ENCODE peak calls at places on chromosomes 11 and 22, in nine cellular contexts. O is left ventricle myocardium inferior; F is right atrium auricular region; N is fibroblast of lung; Y is CD4-positive, CD25-positive, alpha-beta regulatory T cell; C is Caco-2; M is CD8-positive, alpha-beta T cell; Q is left lung; W is adrenal gland. V is an unnamed sample. For H3K27me3, the result is how much of the 10 kb centered on the place peaks cover.

GRCh38 chr11:96752221-96752620 is 362.4 kb downstream of the JRKL start:
- DNase-seq in O (no peak), F (no peak), N (no peak), Y (no peak), C (no peak), M (no peak), Q (no peak), W (no peak), V (no peak)

GRCh38 chr11:34680206-34680605 is 59.3 kb downstream of the EHF start:
- DNase-seq in O (no peak), F (no peak), N (peak), Y (no peak), C (no peak), M (no peak), Q (no peak), W (no peak), V (no peak)

GRCh38 chr11:85663080-85663729 is 1.7 kb downstream of the CREBZF start:
- DNase-seq in O (no peak), F (no peak), N (peak), Y (no peak), C (no peak), M (no peak), Q (no peak), W (no peak), V (no peak)

GRCh38 chr22:41001722-41002122 is 50.5 kb downstream of the RBX1 start:
- DNase-seq in O (no peak), F (no peak), N (peak), Y (no peak), C (peak), M (no peak), Q (no peak), W (no peak), V (peak)

GRCh38 chr22:41446057-41446501 is 522 bp downstream of the TOB2 start:
- DNase-seq in O (peak), F (no peak), N (no peak), Y (no peak), C (no peak), M (no peak), Q (peak), W (peak), V (no peak)

GRCh38 chr11:80727315-80727714 is 1286.5 kb upstream of the TENM4 start:
- DNase-seq in O (no peak), F (no peak), N (peak), Y (no peak), C (peak), M (no peak), Q (no peak), W (no peak), V (no peak)

GRCh38 chr22:42926034-42926433 is 69.0 kb upstream of the ARFGAP3 start:
- DNase-seq in O (no peak), F (no peak), N (no peak), Y (no peak), C (no peak), M (no peak), Q (no peak), W (no peak), V (no peak)

GRCh38 chr22:36753120-36753802 is 22.7 kb downstream of the IFT27 start:
- DNase-seq in O (no peak), F (no peak), N (no peak), Y (no peak), C (peak), M (no peak), Q (no peak), W (no peak), V (no peak)

GRCh38 chr11:70717961-70718595 is 319.7 kb downstream of the CTTN start:
- DNase-seq in O (no peak), F (no peak), N (no peak), Y (no peak), C (no peak), M (no peak), Q (peak), W (peak), V (no peak)

GRCh38 chr22:25759825-25760231 is 17.8 kb downstream of the MYO18B start:
- DNase-seq in O (no peak), F (no peak), N (peak), Y (no peak), C (peak), M (no peak), Q (no peak), W (no peak), V (peak)

GRCh38 chr11:2762451-2762850 is 62.7 kb upstream of the KCNQ1OT1 start:
- DNase-seq in O (no peak), F (peak), N (no peak), Y (no peak), C (no peak), M (no peak), Q (no peak), W (no peak), V (no peak)

GRCh38 chr11:18844753-18845367 is 53.3 kb upstream of the PTPN5 start:
- DNase-seq in O (no peak), F (no peak), N (peak), Y (no peak), C (peak), M (no peak), Q (no peak), W (no peak), V (no peak)

GRCh38 chr11:70669871-70670683 is 271.7 kb downstream of the CTTN start:
- DNase-seq in O (no peak), F (no peak), N (no peak), Y (no peak), C (no peak), M (no peak), Q (no peak), W (no peak), V (no peak)

GRCh38 chr11:46348986-46349401 is 1.7 kb downstream of the DGKZ start:
- DNase-seq in O (no peak), F (no peak), N (no peak), Y (peak), C (no peak), M (peak), Q (no peak), W (no peak), V (no peak)

GRCh38 chr11:5591613-5592012 is 4.8 kb upstream of the TRIM6 start:
- DNase-seq in O (no peak), F (no peak), N (no peak), Y (no peak), C (no peak), M (no peak), Q (no peak), W (no peak), V (no peak)

GRCh38 chr22:48749555-48750227 is 1078.0 kb downstream of the BRD1 start:
- DNase-seq in O (no peak), F (peak), N (no peak), Y (no peak), C (no peak), M (peak), Q (peak), W (no peak), V (no peak)

GRCh38 chr11:117815262-117815803 is 9.2 kb downstream of the FXYD2 start:
- DNase-seq in O (no peak), F (no peak), N (no peak), Y (peak), C (no peak), M (peak), Q (peak), W (no peak), V (no peak)

GRCh38 chr22:30883586-30884145 is 84.9 kb downstream of the MORC2 start:
- DNase-seq in O (no peak), F (no peak), N (no peak), Y (no peak), C (no peak), M (no peak), Q (no peak), W (no peak), V (no peak)

GRCh38 chr11:129636926-129637325 is 178.7 kb upstream of the TMEM45B start:
- DNase-seq in O (no peak), F (no peak), N (peak), Y (no peak), C (no peak), M (no peak), Q (no peak), W (no peak), V (no peak)

GRCh38 chr11:112355726-112356125 is 95.1 kb upstream of the PLET1 start:
- DNase-seq in O (no peak), F (no peak), N (peak), Y (no peak), C (peak), M (no peak), Q (no peak), W (peak), V (no peak)

GRCh38 chr11:106493751-106494150 is 416.3 kb downstream of the AASDHPPT start:
- DNase-seq in O (no peak), F (no peak), N (peak), Y (no peak), C (no peak), M (no peak), Q (no peak), W (no peak), V (no peak)

GRCh38 chr22:37213218-37213855 is 1.1 kb upstream of the SSTR3 start:
- DNase-seq in O (no peak), F (no peak), N (no peak), Y (no peak), C (no peak), M (no peak), Q (no peak), W (no peak), V (no peak)

GRCh38 chr22:28064941-28065340 is 145.9 kb upstream of the PITPNB start:
- DNase-seq in O (no peak), F (no peak), N (peak), Y (no peak), C (no peak), M (no peak), Q (no peak), W (no peak), V (no peak)

GRCh38 chr11:114440971-114441810 is 1.9 kb downstream of the REXO2 start:
- DNase-seq in O (no peak), F (no peak), N (peak), Y (no peak), C (no peak), M (no peak), Q (no peak), W (no peak), V (no peak)

GRCh38 chr11:119721129-119722120 is 7.6 kb downstream of the NECTIN1 start:
- DNase-seq in O (peak), F (no peak), N (no peak), Y (no peak), C (peak), M (no peak), Q (no peak), W (no peak), V (no peak)

GRCh38 chr11:20161230-20161918 is 1.1 kb upstream of the DBX1 start:
- DNase-seq in O (no peak), F (no peak), N (no peak), Y (no peak), C (no peak), M (no peak), Q (no peak), W (no peak), V (no peak)

GRCh38 chr11:105870521-105871113 is 151.4 kb downstream of the MSANTD4 start:
- DNase-seq in O (no peak), F (no peak), N (no peak), Y (no peak), C (no peak), M (no peak), Q (no peak), W (no peak), V (no peak)

GRCh38 chr22:45317551-45318167 is 7.9 kb downstream of the FAM118A start:
- DNase-seq in O (peak), F (peak), N (peak), Y (no peak), C (no peak), M (no peak), Q (no peak), W (no peak), V (no peak)

GRCh38 chr11:131079036-131079435 is 162.8 kb upstream of the SNX19 start:
- DNase-seq in O (no peak), F (no peak), N (no peak), Y (no peak), C (no peak), M (no peak), Q (no peak), W (no peak), V (no peak)

GRCh38 chr11:110986016-110986415 is 259.5 kb upstream of the POU2AF2 start:
- DNase-seq in O (no peak), F (no peak), N (no peak), Y (no peak), C (no peak), M (no peak), Q (no peak), W (no peak), V (no peak)

GRCh38 chr11:17813391-17814059 is 78.9 kb downstream of the KCNC1 start:
- DNase-seq in O (no peak), F (no peak), N (no peak), Y (no peak), C (no peak), M (no peak), Q (no peak), W (no peak), V (no peak)

GRCh38 chr11:95948637-95949036 is 24.7 kb upstream of the MTMR2 start:
- DNase-seq in O (no peak), F (no peak), N (no peak), Y (no peak), C (no peak), M (no peak), Q (no peak), W (no peak), V (no peak)

GRCh38 chr11:128157423-128158298 is 429.7 kb downstream of the ETS1 start:
- DNase-seq in O (no peak), F (no peak), N (peak), Y (peak), C (peak), M (peak), Q (no peak), W (peak), V (peak)

GRCh38 chr22:23537421-23537820 is 42.7 kb downstream of the IGLL1 start:
- DNase-seq in O (no peak), F (no peak), N (no peak), Y (no peak), C (no peak), M (no peak), Q (peak), W (no peak), V (no peak)
- H3K27me3 ChIP-seq in O (under half), F (under half), N (under half), Y (under half), C (under half), M (under half), Q (under half), W (under half), V (under half)

GRCh38 chr11:121929581-121929980 is 186.4 kb downstream of the BLID start:
- DNase-seq in O (peak), F (no peak), N (peak), Y (no peak), C (no peak), M (no peak), Q (no peak), W (peak), V (no peak)
- H3K27me3 ChIP-seq in O (under half), F (under half), N (under half), Y (under half), C (under half), M (under half), Q (under half), W (under half), V (under half)

DNA sequence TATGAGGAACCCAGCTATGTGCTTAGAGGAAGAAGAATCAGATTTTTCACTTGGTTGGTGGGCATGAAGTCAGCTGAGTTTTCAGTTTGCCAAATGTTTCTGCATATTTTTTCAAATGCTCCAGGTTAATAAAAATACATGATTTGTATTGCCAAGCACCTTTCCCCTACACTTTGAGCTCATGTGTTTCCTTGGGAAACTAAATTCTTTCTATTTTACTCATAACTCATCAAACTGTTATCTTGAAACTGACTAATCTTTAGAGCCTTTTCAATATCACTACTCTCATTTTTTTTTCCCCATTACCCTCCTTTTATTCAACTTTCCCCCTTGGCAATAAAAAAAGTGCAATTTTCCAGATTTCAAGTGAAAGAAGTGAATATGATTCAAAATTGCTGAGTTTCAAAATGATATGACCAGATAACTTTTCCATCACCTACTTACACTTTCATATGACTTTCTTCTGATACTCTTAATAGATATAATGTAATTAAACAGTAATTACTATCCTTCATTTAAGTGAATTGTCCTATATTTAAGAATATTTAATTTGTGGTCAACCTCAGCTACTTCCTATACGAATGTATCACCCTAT is 91.9 kb upstream of the SOX6 start:
- DNase-seq in O (no peak), F (no peak), N (no peak), Y (no peak), C (no peak), M (no peak), Q (no peak), W (no peak), V (no peak)
- H3K27me3 ChIP-seq in O (under half), F (under half), N (under half), Y (under half), C (under half), M (under half), Q (under half), W (under half), V (under half)

GRCh38 chr11:124863826-124864165 is 1.4 kb upstream of the ROBO3 start:
- DNase-seq in O (no peak), F (no peak), N (no peak), Y (no peak), C (peak), M (no peak), Q (no peak), W (no peak), V (no peak)

GRCh38 chr11:124863137-124863825 is 2.0 kb upstream of the ROBO3 start:
- DNase-seq in O (no peak), F (no peak), N (peak), Y (no peak), C (no peak), M (peak), Q (peak), W (no peak), V (no peak)

GRCh38 chr11:124864176-124864891 is 898 bp upstream of the ROBO3 start:
- DNase-seq in O (no peak), F (no peak), N (no peak), Y (no peak), C (no peak), M (no peak), Q (no peak), W (no peak), V (no peak)

GRCh38 chr11:124859171-124859570 is 6.1 kb upstream of the ROBO3 start:
- DNase-seq in O (no peak), F (no peak), N (no peak), Y (no peak), C (no peak), M (no peak), Q (no peak), W (no peak), V (no peak)

DNA sequence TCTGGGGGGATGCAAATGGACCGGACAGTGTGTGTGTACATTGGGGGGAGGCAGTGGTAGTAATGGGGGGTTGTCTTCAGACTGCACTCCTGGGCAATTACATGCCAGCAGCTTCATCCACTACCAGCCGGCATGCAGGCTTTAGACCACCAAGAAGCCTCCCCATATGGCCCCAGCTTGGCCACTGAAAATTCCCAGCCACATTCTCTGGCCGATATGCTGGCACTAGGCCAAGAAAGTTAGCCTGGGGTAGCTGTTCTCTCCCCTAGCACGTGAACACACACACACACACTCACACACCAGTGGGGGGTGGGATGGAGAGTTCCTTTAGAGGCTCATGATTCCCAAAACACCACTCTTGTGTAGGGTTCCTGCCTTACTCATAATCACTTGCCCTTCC is 3.6 kb upstream of the ROBO3 start:
- DNase-seq in O (no peak), F (no peak), N (no peak), Y (no peak), C (no peak), M (peak), Q (no peak), W (no peak), V (no peak)
- H3K27me3 ChIP-seq in O (half or more), F (under half), N (half or more), Y (under half), C (under half), M (under half), Q (half or more), W (half or more), V (half or more)

DNA sequence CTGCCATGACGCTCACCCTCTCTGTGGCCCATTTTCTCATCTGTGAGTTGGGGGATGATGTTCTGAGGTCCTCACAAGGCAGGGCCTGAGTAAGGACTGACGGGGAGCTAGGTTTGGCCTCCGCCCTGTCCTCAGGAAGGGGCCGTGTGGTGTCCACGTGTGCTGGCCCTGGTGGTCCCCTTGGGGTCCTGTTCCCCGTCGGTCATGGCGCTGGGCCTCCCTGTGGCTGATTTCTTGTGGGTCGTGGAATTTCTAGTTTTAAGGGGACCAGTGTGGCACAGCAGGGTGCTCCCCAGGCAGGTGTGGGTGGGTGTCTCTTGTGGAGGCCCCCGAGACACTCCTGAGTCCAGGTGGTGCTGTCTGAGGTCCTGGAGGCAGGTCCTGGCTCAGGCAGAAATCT is 5.9 kb downstream of the LINC01488 start:
- DNase-seq in O (peak), F (no peak), N (no peak), Y (no peak), C (no peak), M (no peak), Q (peak), W (no peak), V (no peak)
- H3K27me3 ChIP-seq in O (under half), F (under half), N (under half), Y (under half), C (under half), M (under half), Q (under half), W (under half), V (under half)